ENCODE peak calls at places on chromosome 10, in eight cellular contexts. G is NCI-H510A treated with DMSO at 0.1 percent for 48 hours, Q is fibroblast of lung, D is M059J, H is foreskin fibroblast, M is cardiac muscle cell, S is NCI-H1105, I is NCI-H1417. A is an unnamed sample.

GRCh38 chr10:90775351-90776028 is 82.3 kb downstream of the HTR7 start:
- DNase-seq in I (no peak), S (no peak), M (no peak), D (peak; percentile 86), Q (peak; percentile 63), G (no peak), H (peak; percentile 76), A (peak; percentile 51)

GRCh38 chr10:104329754-104330153 is 8.5 kb downstream of the ITPRIP start:
- DNase-seq in G (no peak), D (peak; percentile 95), M (no peak), H (peak; percentile 76), S (no peak), Q (peak; percentile 88), I (no peak), A (peak; percentile 70)

GRCh38 chr10:31977440-31978157 is 49.0 kb upstream of the ARHGAP12 start:
- DNase-seq in M (no peak), I (peak; percentile 1), D (peak; percentile 71), G (no peak), H (peak; percentile 50), S (no peak), Q (peak; percentile 64), A (peak; percentile 61)

GRCh38 chr10:3723706-3724225 is 61.2 kb downstream of the KLF6 start:
- DNase-seq in Q (peak; percentile 83), M (no peak), D (no peak), H (no peak), I (no peak), G (no peak), S (no peak), A (no peak)

GRCh38 chr10:132849546-132850031 is 63.6 kb upstream of the NKX6-2 start:
- DNase-seq in S (no peak), D (no peak), G (no peak), I (no peak), H (no peak), Q (no peak), M (no peak), A (no peak)

GRCh38 chr10:78290131-78290750 is 256.6 kb downstream of the RPS24 start:
- DNase-seq in G (peak; percentile 31), Q (peak; percentile 33), D (peak; percentile 25), S (no peak), I (no peak), H (no peak), M (no peak), A (no peak)

GRCh38 chr10:120574986-120575385 is 118.0 kb downstream of the PLPP4 start:
- DNase-seq in S (no peak), I (no peak), H (no peak), M (no peak), D (no peak), Q (no peak), G (no peak), A (no peak)

GRCh38 chr10:103244663-103245271 is 920 bp upstream of the RPEL1 start:
- DNase-seq in I (peak; percentile 63), H (peak; percentile 58), G (peak; percentile 42), S (no peak), D (peak; percentile 76), M (peak; percentile 80), Q (peak; percentile 58), A (peak; percentile 91)

GRCh38 chr10:37856881-37857286 is 526 bp downstream of the ZNF248 start:
- DNase-seq in Q (no peak), I (no peak), S (no peak), G (no peak), M (no peak), D (peak; percentile 3), H (no peak), A (no peak)

GRCh38 chr10:103849880-103850571 is 5.3 kb downstream of the SH3PXD2A start:
- DNase-seq in H (peak; percentile 95), S (no peak), I (no peak), D (peak; percentile 89), G (no peak), M (no peak), Q (peak; percentile 94), A (peak; percentile 70)

GRCh38 chr10:1538531-1539061 is 198.7 kb downstream of the ADARB2 start:
- DNase-seq in H (no peak), I (no peak), D (no peak), G (no peak), S (no peak), M (no peak), Q (no peak), A (no peak)

GRCh38 chr10:72687035-72687434 is 4.9 kb upstream of the MCU start:
- DNase-seq in G (no peak), M (no peak), Q (no peak), S (no peak), I (no peak), H (no peak), D (no peak), A (no peak)

GRCh38 chr10:78953124-78954008 is 115.4 kb upstream of the ZMIZ1 start:
- DNase-seq in H (peak; percentile 24), D (peak; percentile 96), G (no peak), M (no peak), Q (peak; percentile 79), S (no peak), I (no peak), A (no peak)

GRCh38 chr10:3145366-3145765 is 27.2 kb downstream of the PITRM1 start:
- DNase-seq in D (no peak), M (no peak), I (no peak), H (no peak), Q (no peak), G (no peak), S (no peak), A (no peak)

GRCh38 chr10:114290038-114290437 is 51.0 kb downstream of the VWA2 start:
- DNase-seq in G (no peak), I (no peak), H (no peak), S (no peak), D (no peak), M (no peak), Q (no peak), A (no peak)

GRCh38 chr10:125231116-125231812 is 70.9 kb upstream of the CTBP2 start:
- DNase-seq in D (peak; percentile 93), Q (peak; percentile 98), H (peak; percentile 90), G (no peak), S (no peak), M (no peak), I (no peak), A (peak; percentile 96)

GRCh38 chr10:43594944-43595589 is 11.2 kb upstream of the ZNF485 start:
- DNase-seq in S (no peak), I (no peak), G (no peak), M (no peak), H (peak; percentile 26), D (peak; percentile 47), Q (peak; percentile 11), A (peak; percentile 76)

GRCh38 chr10:124351481-124352220 is 67.1 kb downstream of the OAT start:
- DNase-seq in H (no peak), D (peak; percentile 56), I (no peak), G (no peak), M (no peak), Q (no peak), S (no peak), A (no peak)

GRCh38 chr10:124380256-124380995 is 38.3 kb downstream of the OAT start:
- DNase-seq in H (no peak), I (no peak), Q (no peak), G (no peak), M (no peak), D (no peak), S (no peak), A (no peak)